ENCODE peak calls at places on chromosomes 4 and X, in six cellular contexts. One of them, this sample, is unnamed.
A peak's percentile ranks its signal among the peaks of the same experiment; 100 is the strongest.

GRCh38 chrX:14964500-14964899 is 91.3 kb downstream of the MOSPD2 start:
- DNase-seq in AG04450: no peak
- DNase-seq in COR-L47: no peak
- DNase-seq in NAMALWA: no peak
- DNase-seq in globus pallidus: no peak
- DNase-seq in occipital lobe: no peak
- DNase-seq in this sample: no peak

GRCh38 chrX:123171781-123172180 is 12.3 kb upstream of the GRIA3 start:
- DNase-seq in AG04450: no peak
- DNase-seq in NAMALWA: no peak
- DNase-seq in occipital lobe: no peak
- DNase-seq in COR-L47: no peak
- DNase-seq in globus pallidus: no peak
- DNase-seq in this sample: no peak

GRCh38 chrX:1418901-1419544 is 27.1 kb upstream of the SLC25A6 start:
- DNase-seq in occipital lobe: no peak
- DNase-seq in COR-L47: no peak
- DNase-seq in AG04450: no peak
- DNase-seq in NAMALWA: no peak
- DNase-seq in globus pallidus: no peak
- DNase-seq in this sample: no peak

GRCh38 chr4:96315815-96316214 is 475.9 kb downstream of the PDHA2 start:
- DNase-seq in AG04450: no peak
- DNase-seq in COR-L47: no peak
- DNase-seq in globus pallidus: no peak
- DNase-seq in NAMALWA: no peak
- DNase-seq in occipital lobe: no peak
- DNase-seq in this sample: no peak

GRCh38 chr4:178814908-178815307 is 1372.7 kb upstream of the AGA start:
- DNase-seq in occipital lobe: no peak
- DNase-seq in AG04450: no peak
- DNase-seq in globus pallidus: no peak
- DNase-seq in NAMALWA: no peak
- DNase-seq in COR-L47: no peak
- DNase-seq in this sample: no peak

GRCh38 chr4:6250235-6250983 is 19.2 kb upstream of the WFS1 start:
- DNase-seq in AG04450: peak; percentile 24
- DNase-seq in COR-L47: peak; percentile 66
- DNase-seq in NAMALWA: peak; percentile 84
- DNase-seq in occipital lobe: no peak
- DNase-seq in globus pallidus: peak; percentile 62
- DNase-seq in this sample: no peak

GRCh38 chr4:184598753-184599491 is 50.3 kb downstream of the CASP3 start:
- DNase-seq in COR-L47: no peak
- DNase-seq in AG04450: no peak
- DNase-seq in globus pallidus: no peak
- DNase-seq in NAMALWA: no peak
- DNase-seq in occipital lobe: no peak
- DNase-seq in this sample: no peak

GRCh38 chr4:24643774-24644520 is 59.6 kb upstream of the DHX15 start:
- DNase-seq in occipital lobe: no peak
- DNase-seq in globus pallidus: no peak
- DNase-seq in NAMALWA: no peak
- DNase-seq in AG04450: no peak
- DNase-seq in COR-L47: no peak
- DNase-seq in this sample: no peak

GRCh38 chrX:9133426-9133825 is 99.5 kb upstream of the FAM9B start:
- DNase-seq in occipital lobe: no peak
- DNase-seq in AG04450: no peak
- DNase-seq in NAMALWA: no peak
- DNase-seq in COR-L47: no peak
- DNase-seq in globus pallidus: no peak
- DNase-seq in this sample: no peak

GRCh38 chr4:107589269-107589668 is 130.8 kb downstream of the PAPSS1 start:
- DNase-seq in COR-L47: no peak
- DNase-seq in occipital lobe: no peak
- DNase-seq in globus pallidus: no peak
- DNase-seq in NAMALWA: no peak
- DNase-seq in AG04450: no peak
- DNase-seq in this sample: no peak

GRCh38 chr4:90281956-90282355 is 154.8 kb downstream of the CCSER1 start:
- DNase-seq in NAMALWA: no peak
- DNase-seq in AG04450: no peak
- DNase-seq in globus pallidus: no peak
- DNase-seq in occipital lobe: no peak
- DNase-seq in COR-L47: no peak
- DNase-seq in this sample: no peak

GRCh38 chrX:124362761-124363160 is 16.4 kb downstream of the SH2D1A start:
- DNase-seq in globus pallidus: no peak
- DNase-seq in COR-L47: no peak
- DNase-seq in NAMALWA: no peak
- DNase-seq in occipital lobe: no peak
- DNase-seq in AG04450: no peak
- DNase-seq in this sample: no peak

GRCh38 chr4:22412013-22412412 is 103.9 kb downstream of the ADGRA3 start:
- DNase-seq in globus pallidus: no peak
- DNase-seq in NAMALWA: no peak
- DNase-seq in COR-L47: no peak
- DNase-seq in AG04450: no peak
- DNase-seq in occipital lobe: no peak
- DNase-seq in this sample: no peak

GRCh38 chr4:47068986-47069385 is 37.6 kb downstream of the GABRB1 start:
- DNase-seq in NAMALWA: no peak
- DNase-seq in globus pallidus: no peak
- DNase-seq in COR-L47: no peak
- DNase-seq in occipital lobe: no peak
- DNase-seq in AG04450: no peak
- DNase-seq in this sample: no peak

GRCh38 chr4:183095199-183095512 is 3.9 kb upstream of the WWC2 start:
- DNase-seq in COR-L47: no peak
- DNase-seq in NAMALWA: no peak
- DNase-seq in occipital lobe: no peak
- DNase-seq in globus pallidus: no peak
- DNase-seq in AG04450: no peak
- DNase-seq in this sample: no peak

GRCh38 chr4:179307297-179308136 is 1865.3 kb upstream of the AGA start:
- DNase-seq in NAMALWA: peak; percentile 59
- DNase-seq in COR-L47: no peak
- DNase-seq in AG04450: peak; percentile 13
- DNase-seq in globus pallidus: no peak
- DNase-seq in occipital lobe: no peak
- DNase-seq in this sample: no peak

GRCh38 chr4:183505556-183506388 is 914 bp downstream of the ING2 start:
- DNase-seq in AG04450: no peak
- DNase-seq in NAMALWA: peak; percentile 90
- DNase-seq in occipital lobe: peak; percentile 84
- DNase-seq in globus pallidus: peak; percentile 91
- DNase-seq in COR-L47: peak; percentile 62
- DNase-seq in this sample: peak; percentile 53

GRCh38 chr4:124710253-124710849 is 2.2 kb downstream of the ANKRD50 start:
- DNase-seq in occipital lobe: no peak
- DNase-seq in AG04450: no peak
- DNase-seq in globus pallidus: peak; percentile 16
- DNase-seq in NAMALWA: peak; percentile 7
- DNase-seq in COR-L47: no peak
- DNase-seq in this sample: no peak

GRCh38 chrX:121216979-121217378 is 169.6 kb downstream of the GLUD2 start:
- DNase-seq in occipital lobe: no peak
- DNase-seq in COR-L47: no peak
- DNase-seq in globus pallidus: no peak
- DNase-seq in AG04450: no peak
- DNase-seq in NAMALWA: no peak
- DNase-seq in this sample: no peak

GRCh38 chrX:99752776-99753175 is 657.3 kb downstream of the PCDH19 start:
- DNase-seq in occipital lobe: no peak
- DNase-seq in NAMALWA: no peak
- DNase-seq in COR-L47: no peak
- DNase-seq in globus pallidus: no peak
- DNase-seq in AG04450: no peak
- DNase-seq in this sample: no peak

GRCh38 chr4:150960818-150961217 is 54.3 kb downstream of the LRBA start:
- DNase-seq in globus pallidus: no peak
- DNase-seq in NAMALWA: peak; percentile 43
- DNase-seq in COR-L47: no peak
- DNase-seq in AG04450: no peak
- DNase-seq in occipital lobe: no peak
- DNase-seq in this sample: no peak

GRCh38 chr4:16418814-16419213 is 192.5 kb upstream of the TAPT1 start:
- DNase-seq in globus pallidus: no peak
- DNase-seq in AG04450: no peak
- DNase-seq in COR-L47: no peak
- DNase-seq in occipital lobe: no peak
- DNase-seq in NAMALWA: no peak
- DNase-seq in this sample: no peak

GRCh38 chr4:111776546-111776945 is 368.7 kb upstream of the FAM241A start:
- DNase-seq in NAMALWA: no peak
- DNase-seq in globus pallidus: no peak
- DNase-seq in AG04450: no peak
- DNase-seq in COR-L47: no peak
- DNase-seq in occipital lobe: no peak
- DNase-seq in this sample: no peak

GRCh38 chrX:103663921-103664320 is 22.6 kb downstream of the MORF4L2 start:
- DNase-seq in occipital lobe: no peak
- DNase-seq in AG04450: no peak
- DNase-seq in NAMALWA: no peak
- DNase-seq in globus pallidus: no peak
- DNase-seq in COR-L47: no peak
- DNase-seq in this sample: no peak

GRCh38 chr4:123599920-123600394 is 203.4 kb downstream of the SPRY1 start:
- DNase-seq in globus pallidus: peak; percentile 82
- DNase-seq in COR-L47: peak; percentile 86
- DNase-seq in AG04450: no peak
- DNase-seq in occipital lobe: peak; percentile 23
- DNase-seq in NAMALWA: peak; percentile 52
- DNase-seq in this sample: no peak

GRCh38 chr4:86718152-86718551 is 124.0 kb downstream of the PTPN13 start:
- DNase-seq in AG04450: no peak
- DNase-seq in occipital lobe: no peak
- DNase-seq in globus pallidus: no peak
- DNase-seq in COR-L47: no peak
- DNase-seq in NAMALWA: no peak
- DNase-seq in this sample: no peak

GRCh38 chr4:175789632-175790031 is 22.4 kb downstream of the GPM6A start:
- DNase-seq in globus pallidus: no peak
- DNase-seq in AG04450: no peak
- DNase-seq in occipital lobe: no peak
- DNase-seq in NAMALWA: no peak
- DNase-seq in COR-L47: no peak
- DNase-seq in this sample: no peak

GRCh38 chr4:112378858-112379257 is 81.7 kb downstream of the ALPK1 start:
- DNase-seq in globus pallidus: no peak
- DNase-seq in occipital lobe: no peak
- DNase-seq in NAMALWA: no peak
- DNase-seq in COR-L47: no peak
- DNase-seq in AG04450: no peak
- DNase-seq in this sample: no peak

GRCh38 chrX:109890910-109891502 is 111.9 kb upstream of the TMEM164 start:
- DNase-seq in globus pallidus: no peak
- DNase-seq in NAMALWA: peak; percentile 72
- DNase-seq in occipital lobe: no peak
- DNase-seq in AG04450: no peak
- DNase-seq in COR-L47: no peak
- DNase-seq in this sample: no peak

GRCh38 chr4:73843369-73843768 is 6.9 kb downstream of the CXCL6 start:
- DNase-seq in AG04450: no peak
- DNase-seq in occipital lobe: no peak
- DNase-seq in COR-L47: no peak
- DNase-seq in globus pallidus: no peak
- DNase-seq in NAMALWA: no peak
- DNase-seq in this sample: no peak

GRCh38 chrX:47628980-47629379 is 750 bp downstream of the CFP start:
- DNase-seq in globus pallidus: no peak
- DNase-seq in occipital lobe: no peak
- DNase-seq in COR-L47: no peak
- DNase-seq in AG04450: no peak
- DNase-seq in NAMALWA: peak; percentile 29
- DNase-seq in this sample: no peak

GRCh38 chr4:65943076-65943475 is 272.8 kb upstream of the EPHA5 start:
- DNase-seq in occipital lobe: no peak
- DNase-seq in NAMALWA: no peak
- DNase-seq in AG04450: no peak
- DNase-seq in COR-L47: peak; percentile 34
- DNase-seq in globus pallidus: no peak
- DNase-seq in this sample: no peak

GRCh38 chrX:107878106-107878505 is 52.4 kb downstream of the MID2 start:
- DNase-seq in AG04450: no peak
- DNase-seq in NAMALWA: no peak
- DNase-seq in occipital lobe: no peak
- DNase-seq in globus pallidus: no peak
- DNase-seq in COR-L47: no peak
- DNase-seq in this sample: no peak

GRCh38 chrX:130401415-130402210 is at the start of gene RBMX2:
- DNase-seq in AG04450: peak; percentile 43
- DNase-seq in globus pallidus: peak; percentile 72
- DNase-seq in occipital lobe: peak; percentile 31
- DNase-seq in NAMALWA: peak; percentile 63
- DNase-seq in COR-L47: peak; percentile 21
- DNase-seq in this sample: peak; percentile 22